ENCODE peak calls at places on chromosomes 16 and 17, in four cellular contexts. One of them, this sample, is unnamed.

GRCh38 chr16:47777191-47777590 is 316.1 kb downstream of the PHKB start:
- DNase-seq in spleen: no peak
- DNase-seq in GM20000: no peak
- DNase-seq in foreskin fibroblast: peak
- DNase-seq in this sample: no peak

GRCh38 chr17:51860934-51861561 is 297.5 kb downstream of the CA10 start:
- DNase-seq in spleen: no peak
- DNase-seq in GM20000: peak
- DNase-seq in foreskin fibroblast: no peak
- DNase-seq in this sample: no peak

GRCh38 chr16:21263640-21264211 is 14.4 kb downstream of the CRYM start:
- DNase-seq in spleen: no peak
- DNase-seq in GM20000: peak
- DNase-seq in foreskin fibroblast: peak
- DNase-seq in this sample: no peak

GRCh38 chr16:22380529-22380928 is 6.1 kb upstream of the CDR2 start:
- DNase-seq in spleen: no peak
- DNase-seq in GM20000: no peak
- DNase-seq in foreskin fibroblast: no peak
- DNase-seq in this sample: no peak

GRCh38 chr16:77794586-77794985 is 6.2 kb downstream of the VAT1L start:
- DNase-seq in spleen: no peak
- DNase-seq in GM20000: no peak
- DNase-seq in foreskin fibroblast: peak
- DNase-seq in this sample: no peak

GRCh38 chr17:43709210-43709609 is 47.5 kb upstream of the MEOX1 start:
- DNase-seq in spleen: no peak
- DNase-seq in GM20000: no peak
- DNase-seq in foreskin fibroblast: no peak
- DNase-seq in this sample: no peak

GRCh38 chr17:46028969-46029565 is 30.0 kb downstream of the STH start:
- DNase-seq in spleen: no peak
- DNase-seq in GM20000: no peak
- DNase-seq in foreskin fibroblast: no peak
- DNase-seq in this sample: no peak

GRCh38 chr17:10756604-10757003 is 26.8 kb upstream of the TMEM220 start:
- DNase-seq in spleen: no peak
- DNase-seq in GM20000: no peak
- DNase-seq in foreskin fibroblast: no peak
- DNase-seq in this sample: no peak

GRCh38 chr17:58991718-58992331 is 114.9 kb downstream of the TRIM37 start:
- DNase-seq in spleen: no peak
- DNase-seq in GM20000: peak
- DNase-seq in foreskin fibroblast: peak
- DNase-seq in this sample: no peak

GRCh38 chr17:73057196-73057595 is 35.3 kb downstream of the SLC39A11 start:
- DNase-seq in spleen: no peak
- DNase-seq in GM20000: no peak
- DNase-seq in foreskin fibroblast: no peak
- DNase-seq in this sample: no peak

GRCh38 chr16:57045694-57046381 is 46.5 kb upstream of the CPNE2 start:
- DNase-seq in spleen: peak
- DNase-seq in GM20000: peak
- DNase-seq in foreskin fibroblast: peak
- DNase-seq in this sample: peak

GRCh38 chr17:10471853-10472252 is 2.5 kb upstream of the MYH4 start:
- DNase-seq in spleen: no peak
- DNase-seq in GM20000: no peak
- DNase-seq in foreskin fibroblast: no peak
- DNase-seq in this sample: no peak

GRCh38 chr17:26962255-26963162 is 331.4 kb upstream of the WSB1 start:
- DNase-seq in spleen: peak
- DNase-seq in GM20000: peak
- DNase-seq in foreskin fibroblast: no peak
- DNase-seq in this sample: no peak

GRCh38 chr16:49019826-49020401 is 261.7 kb downstream of the CBLN1 start:
- DNase-seq in spleen: no peak
- DNase-seq in GM20000: no peak
- DNase-seq in foreskin fibroblast: no peak
- DNase-seq in this sample: peak

GRCh38 chr17:56762144-56762543 is 71.6 kb downstream of the C17orf67 start:
- DNase-seq in spleen: no peak
- DNase-seq in GM20000: no peak
- DNase-seq in foreskin fibroblast: no peak
- DNase-seq in this sample: no peak

GRCh38 chr16:50742521-50743150 is 750 bp downstream of the CYLD start:
- DNase-seq in spleen: no peak
- DNase-seq in GM20000: peak
- DNase-seq in foreskin fibroblast: peak
- DNase-seq in this sample: no peak

GRCh38 chr16:5415123-5415522 is 317.5 kb upstream of the EEF2KMT start:
- DNase-seq in spleen: no peak
- DNase-seq in GM20000: no peak
- DNase-seq in foreskin fibroblast: no peak
- DNase-seq in this sample: no peak

GRCh38 chr16:5416013-5416412 is 318.4 kb upstream of the EEF2KMT start:
- DNase-seq in spleen: no peak
- DNase-seq in GM20000: no peak
- DNase-seq in foreskin fibroblast: no peak
- DNase-seq in this sample: no peak

GRCh38 chr16:5412721-5413120 is 315.1 kb upstream of the EEF2KMT start:
- DNase-seq in spleen: no peak
- DNase-seq in GM20000: no peak
- DNase-seq in foreskin fibroblast: no peak
- DNase-seq in this sample: no peak
- TF ChIP-seq CTCF in spleen: no peak
- TF ChIP-seq CTCF in GM20000: no peak
- TF ChIP-seq CTCF in foreskin fibroblast: no peak
- TF ChIP-seq CTCF in this sample: no peak

DNA sequence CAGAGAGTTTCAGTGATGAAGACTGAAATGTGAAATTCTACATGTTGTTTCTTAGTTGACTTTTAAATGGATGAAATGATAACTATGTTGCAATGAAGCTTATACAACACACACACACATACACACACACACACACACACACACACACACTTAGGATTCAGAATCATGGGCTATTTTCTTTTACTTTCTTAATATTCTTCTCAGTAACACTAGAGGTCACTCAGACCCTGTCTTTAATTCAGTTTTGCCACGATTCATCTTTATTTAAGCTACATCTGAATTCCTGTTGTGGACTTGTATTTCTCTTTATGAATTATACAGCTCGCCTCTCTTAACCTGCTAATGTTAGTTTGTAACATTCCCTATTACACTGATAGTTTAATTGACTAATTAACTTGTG is 109.6 kb upstream of the GOT2 start:
- DNase-seq in spleen: no peak
- DNase-seq in GM20000: peak
- DNase-seq in foreskin fibroblast: peak
- DNase-seq in this sample: no peak
- TF ChIP-seq CTCF in spleen: no peak
- TF ChIP-seq CTCF in GM20000: no peak
- TF ChIP-seq CTCF in foreskin fibroblast: peak
- TF ChIP-seq CTCF in this sample: no peak

DNA sequence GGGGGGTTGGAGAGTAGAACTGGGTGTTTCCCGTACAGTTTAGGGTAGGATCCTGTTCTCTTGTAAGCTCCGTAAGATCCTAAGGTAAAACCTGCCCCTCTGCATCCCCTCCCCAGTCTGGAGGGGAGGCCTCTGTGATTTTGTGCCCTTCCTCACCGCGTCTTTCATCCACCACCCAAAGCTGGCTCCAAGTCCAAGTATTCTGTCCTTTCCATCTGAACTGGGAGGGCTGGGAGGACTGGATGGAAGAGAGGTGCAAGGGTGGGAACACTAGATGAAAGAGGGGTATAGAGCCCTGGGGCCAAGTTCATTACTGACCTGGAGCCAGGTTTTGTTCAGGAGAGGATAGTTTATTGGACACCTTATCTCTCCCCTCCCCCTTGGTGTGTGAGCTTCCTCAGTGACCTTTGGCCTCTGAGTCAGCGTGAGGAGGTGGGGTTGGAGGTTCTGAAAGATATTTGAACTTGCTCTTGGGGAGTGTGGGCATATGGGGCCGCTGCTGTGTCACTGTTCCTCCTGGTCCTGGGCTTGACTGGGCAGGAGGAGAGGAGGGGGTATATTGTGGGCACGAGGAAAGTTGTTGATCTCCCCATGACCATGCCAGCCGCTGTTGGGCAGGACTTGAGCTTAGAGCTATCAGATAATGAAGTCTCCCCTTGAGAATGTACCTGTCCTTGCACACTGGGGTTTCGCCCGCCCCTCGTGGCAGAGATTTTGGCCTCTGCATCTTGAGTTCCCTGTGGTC is 1.6 kb downstream of the LASP1 start:
- DNase-seq in spleen: peak
- DNase-seq in GM20000: peak
- DNase-seq in foreskin fibroblast: peak
- DNase-seq in this sample: peak
- TF ChIP-seq CTCF in spleen: no peak
- TF ChIP-seq CTCF in GM20000: no peak
- TF ChIP-seq CTCF in foreskin fibroblast: no peak
- TF ChIP-seq CTCF in this sample: no peak

GRCh38 chr17:81910840-81911276 is 341 bp downstream of the PCYT2 start:
- DNase-seq in spleen: no peak
- DNase-seq in GM20000: no peak
- DNase-seq in foreskin fibroblast: no peak
- DNase-seq in this sample: peak

GRCh38 chr17:81909966-81910839 is 996 bp downstream of the PCYT2 start:
- DNase-seq in spleen: peak
- DNase-seq in GM20000: no peak
- DNase-seq in foreskin fibroblast: no peak
- DNase-seq in this sample: peak

GRCh38 chr17:81911969-81912368 is 770 bp upstream of the PCYT2 start:
- DNase-seq in spleen: peak
- DNase-seq in GM20000: no peak
- DNase-seq in foreskin fibroblast: no peak
- DNase-seq in this sample: no peak

GRCh38 chr17:81912441-81913309 is 1.5 kb upstream of the PCYT2 start:
- DNase-seq in spleen: peak
- DNase-seq in GM20000: no peak
- DNase-seq in foreskin fibroblast: no peak
- DNase-seq in this sample: peak

DNA sequence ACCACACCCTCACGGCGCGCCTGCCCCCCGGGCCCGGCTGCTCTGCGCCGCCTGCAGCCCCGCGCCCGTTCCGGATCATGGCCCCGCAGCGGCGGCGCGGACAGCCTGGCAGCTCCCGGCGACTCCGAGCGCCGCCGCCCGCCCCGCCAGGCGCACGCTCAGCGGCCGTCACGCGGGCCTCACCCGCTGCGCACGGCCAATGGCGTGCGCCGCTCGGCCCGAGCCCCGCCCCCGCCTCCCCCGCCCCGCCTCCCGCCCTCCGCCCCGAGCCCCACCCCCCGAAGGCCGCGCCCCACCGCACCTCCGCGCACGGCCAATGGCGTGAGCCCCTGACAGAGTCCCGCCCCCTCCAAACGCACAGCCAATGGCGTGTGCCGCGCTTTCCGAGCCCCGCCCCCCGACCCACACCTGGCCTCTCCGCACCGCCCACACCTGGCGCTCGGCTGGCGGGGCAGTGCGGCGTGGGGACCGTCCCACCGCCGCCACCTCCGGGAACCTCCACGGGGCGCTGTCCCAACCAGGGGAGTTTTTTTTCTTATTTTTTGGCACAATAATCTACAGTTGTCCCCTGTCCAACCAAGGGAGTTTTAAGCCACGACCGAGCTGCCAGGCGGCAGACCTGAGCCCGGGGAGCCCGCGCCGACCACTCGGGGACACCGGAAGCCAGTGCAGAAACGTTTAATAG is at the start of gene PCYT2:
- DNase-seq in spleen: peak
- DNase-seq in GM20000: peak
- DNase-seq in foreskin fibroblast: peak
- DNase-seq in this sample: peak
- TF ChIP-seq CTCF in spleen: no peak
- TF ChIP-seq CTCF in GM20000: no peak
- TF ChIP-seq CTCF in foreskin fibroblast: no peak
- TF ChIP-seq CTCF in this sample: no peak

This sample was measured in sigmoid colon.